ENCODE peak calls at places on chromosomes 1 and 21, in eight cellular contexts. One of them, this sample, is unnamed.

GRCh38 chr1:31414692-31415370 is 1.8 kb downstream of the SERINC2 start:
- DNase-seq in ELF-1: no peak
- DNase-seq in EH: peak
- DNase-seq in GM23338: no peak
- DNase-seq in stimulated activated naive CD8-positive, alpha-beta T cell treated with anti-CD3 and anti-CD28 coated beads, Interleukin-15, amount 100 ng/mL, for 72 hours: no peak
- DNase-seq in iris pigment epithelial cell: no peak
- DNase-seq in coronary artery: no peak
- DNase-seq in activated CD4-positive, alpha-beta T cell treated with anti-CD3 and anti-CD28 coated beads for 48 hours: no peak
- DNase-seq in this sample: no peak

GRCh38 chr21:34560021-34560420 is 48.0 kb upstream of the KCNE1 start:
- DNase-seq in ELF-1: no peak
- DNase-seq in EH: no peak
- DNase-seq in GM23338: no peak
- DNase-seq in stimulated activated naive CD8-positive, alpha-beta T cell treated with anti-CD3 and anti-CD28 coated beads, Interleukin-15, amount 100 ng/mL, for 72 hours: no peak
- DNase-seq in iris pigment epithelial cell: no peak
- DNase-seq in coronary artery: no peak
- DNase-seq in activated CD4-positive, alpha-beta T cell treated with anti-CD3 and anti-CD28 coated beads for 48 hours: no peak
- DNase-seq in this sample: no peak

GRCh38 chr1:47621483-47621882 is 183.6 kb downstream of the FOXD2 start:
- DNase-seq in ELF-1: no peak
- DNase-seq in EH: no peak
- DNase-seq in GM23338: no peak
- DNase-seq in stimulated activated naive CD8-positive, alpha-beta T cell treated with anti-CD3 and anti-CD28 coated beads, Interleukin-15, amount 100 ng/mL, for 72 hours: no peak
- DNase-seq in iris pigment epithelial cell: no peak
- DNase-seq in coronary artery: peak
- DNase-seq in activated CD4-positive, alpha-beta T cell treated with anti-CD3 and anti-CD28 coated beads for 48 hours: no peak
- DNase-seq in this sample: no peak

GRCh38 chr1:39407889-39408640 is 83.4 kb upstream of the BMP8A start:
- DNase-seq in ELF-1: no peak
- DNase-seq in EH: no peak
- DNase-seq in GM23338: peak
- DNase-seq in stimulated activated naive CD8-positive, alpha-beta T cell treated with anti-CD3 and anti-CD28 coated beads, Interleukin-15, amount 100 ng/mL, for 72 hours: no peak
- DNase-seq in iris pigment epithelial cell: no peak
- DNase-seq in coronary artery: no peak
- DNase-seq in activated CD4-positive, alpha-beta T cell treated with anti-CD3 and anti-CD28 coated beads for 48 hours: no peak
- DNase-seq in this sample: no peak

GRCh38 chr1:244383278-244383884 is 68.3 kb downstream of the ADSS2 start:
- DNase-seq in ELF-1: no peak
- DNase-seq in EH: no peak
- DNase-seq in GM23338: no peak
- DNase-seq in stimulated activated naive CD8-positive, alpha-beta T cell treated with anti-CD3 and anti-CD28 coated beads, Interleukin-15, amount 100 ng/mL, for 72 hours: no peak
- DNase-seq in iris pigment epithelial cell: no peak
- DNase-seq in coronary artery: no peak
- DNase-seq in activated CD4-positive, alpha-beta T cell treated with anti-CD3 and anti-CD28 coated beads for 48 hours: no peak
- DNase-seq in this sample: no peak

GRCh38 chr1:56432561-56432971 is 146.8 kb downstream of the PLPP3 start:
- DNase-seq in ELF-1: no peak
- DNase-seq in EH: no peak
- DNase-seq in GM23338: no peak
- DNase-seq in stimulated activated naive CD8-positive, alpha-beta T cell treated with anti-CD3 and anti-CD28 coated beads, Interleukin-15, amount 100 ng/mL, for 72 hours: no peak
- DNase-seq in iris pigment epithelial cell: no peak
- DNase-seq in coronary artery: no peak
- DNase-seq in activated CD4-positive, alpha-beta T cell treated with anti-CD3 and anti-CD28 coated beads for 48 hours: no peak
- DNase-seq in this sample: no peak

GRCh38 chr1:13512472-13512871 is 1.3 kb downstream of the LRRC38 start:
- DNase-seq in ELF-1: peak
- DNase-seq in EH: no peak
- DNase-seq in GM23338: peak
- DNase-seq in stimulated activated naive CD8-positive, alpha-beta T cell treated with anti-CD3 and anti-CD28 coated beads, Interleukin-15, amount 100 ng/mL, for 72 hours: no peak
- DNase-seq in iris pigment epithelial cell: no peak
- DNase-seq in coronary artery: no peak
- DNase-seq in activated CD4-positive, alpha-beta T cell treated with anti-CD3 and anti-CD28 coated beads for 48 hours: no peak
- DNase-seq in this sample: no peak

GRCh38 chr1:38072858-38073257 is 26.3 kb upstream of the POU3F1 start:
- DNase-seq in ELF-1: no peak
- DNase-seq in EH: no peak
- DNase-seq in GM23338: no peak
- DNase-seq in stimulated activated naive CD8-positive, alpha-beta T cell treated with anti-CD3 and anti-CD28 coated beads, Interleukin-15, amount 100 ng/mL, for 72 hours: no peak
- DNase-seq in iris pigment epithelial cell: no peak
- DNase-seq in coronary artery: no peak
- DNase-seq in activated CD4-positive, alpha-beta T cell treated with anti-CD3 and anti-CD28 coated beads for 48 hours: no peak
- DNase-seq in this sample: no peak

GRCh38 chr1:96075704-96076455 is 645.7 kb upstream of the PTBP2 start:
- DNase-seq in ELF-1: no peak
- DNase-seq in EH: no peak
- DNase-seq in GM23338: no peak
- DNase-seq in stimulated activated naive CD8-positive, alpha-beta T cell treated with anti-CD3 and anti-CD28 coated beads, Interleukin-15, amount 100 ng/mL, for 72 hours: no peak
- DNase-seq in iris pigment epithelial cell: no peak
- DNase-seq in coronary artery: no peak
- DNase-seq in activated CD4-positive, alpha-beta T cell treated with anti-CD3 and anti-CD28 coated beads for 48 hours: no peak
- DNase-seq in this sample: no peak

GRCh38 chr1:204738506-204738905 is 53.0 kb upstream of the LRRN2 start:
- DNase-seq in ELF-1: no peak
- DNase-seq in EH: no peak
- DNase-seq in GM23338: no peak
- DNase-seq in stimulated activated naive CD8-positive, alpha-beta T cell treated with anti-CD3 and anti-CD28 coated beads, Interleukin-15, amount 100 ng/mL, for 72 hours: no peak
- DNase-seq in iris pigment epithelial cell: no peak
- DNase-seq in coronary artery: no peak
- DNase-seq in activated CD4-positive, alpha-beta T cell treated with anti-CD3 and anti-CD28 coated beads for 48 hours: no peak
- DNase-seq in this sample: no peak

GRCh38 chr1:183687546-183688279 is 34.6 kb upstream of the APOBEC4 start:
- DNase-seq in ELF-1: no peak
- DNase-seq in EH: no peak
- DNase-seq in GM23338: no peak
- DNase-seq in stimulated activated naive CD8-positive, alpha-beta T cell treated with anti-CD3 and anti-CD28 coated beads, Interleukin-15, amount 100 ng/mL, for 72 hours: no peak
- DNase-seq in iris pigment epithelial cell: peak
- DNase-seq in coronary artery: no peak
- DNase-seq in activated CD4-positive, alpha-beta T cell treated with anti-CD3 and anti-CD28 coated beads for 48 hours: no peak
- DNase-seq in this sample: no peak

GRCh38 chr1:223259462-223259861 is 104.5 kb downstream of the SUSD4 start:
- DNase-seq in ELF-1: no peak
- DNase-seq in EH: no peak
- DNase-seq in GM23338: no peak
- DNase-seq in stimulated activated naive CD8-positive, alpha-beta T cell treated with anti-CD3 and anti-CD28 coated beads, Interleukin-15, amount 100 ng/mL, for 72 hours: no peak
- DNase-seq in iris pigment epithelial cell: no peak
- DNase-seq in coronary artery: peak
- DNase-seq in activated CD4-positive, alpha-beta T cell treated with anti-CD3 and anti-CD28 coated beads for 48 hours: no peak
- DNase-seq in this sample: no peak

GRCh38 chr1:2115008-2115921 is 65.1 kb downstream of the PRKCZ start:
- DNase-seq in ELF-1: no peak
- DNase-seq in EH: no peak
- DNase-seq in GM23338: no peak
- DNase-seq in stimulated activated naive CD8-positive, alpha-beta T cell treated with anti-CD3 and anti-CD28 coated beads, Interleukin-15, amount 100 ng/mL, for 72 hours: no peak
- DNase-seq in iris pigment epithelial cell: no peak
- DNase-seq in coronary artery: no peak
- DNase-seq in activated CD4-positive, alpha-beta T cell treated with anti-CD3 and anti-CD28 coated beads for 48 hours: no peak
- DNase-seq in this sample: no peak

GRCh38 chr1:166527752-166528151 is 311.5 kb upstream of the POGK start:
- DNase-seq in ELF-1: peak
- DNase-seq in EH: no peak
- DNase-seq in GM23338: peak
- DNase-seq in stimulated activated naive CD8-positive, alpha-beta T cell treated with anti-CD3 and anti-CD28 coated beads, Interleukin-15, amount 100 ng/mL, for 72 hours: no peak
- DNase-seq in iris pigment epithelial cell: no peak
- DNase-seq in coronary artery: no peak
- DNase-seq in activated CD4-positive, alpha-beta T cell treated with anti-CD3 and anti-CD28 coated beads for 48 hours: no peak
- DNase-seq in this sample: no peak

GRCh38 chr1:172206256-172206655 is 214.2 kb upstream of the C1orf105 start:
- DNase-seq in ELF-1: no peak
- DNase-seq in EH: no peak
- DNase-seq in GM23338: no peak
- DNase-seq in stimulated activated naive CD8-positive, alpha-beta T cell treated with anti-CD3 and anti-CD28 coated beads, Interleukin-15, amount 100 ng/mL, for 72 hours: no peak
- DNase-seq in iris pigment epithelial cell: no peak
- DNase-seq in coronary artery: no peak
- DNase-seq in activated CD4-positive, alpha-beta T cell treated with anti-CD3 and anti-CD28 coated beads for 48 hours: no peak
- DNase-seq in this sample: no peak

GRCh38 chr1:101723415-101723814 is 273.3 kb downstream of the OLFM3 start:
- DNase-seq in ELF-1: no peak
- DNase-seq in EH: no peak
- DNase-seq in GM23338: no peak
- DNase-seq in stimulated activated naive CD8-positive, alpha-beta T cell treated with anti-CD3 and anti-CD28 coated beads, Interleukin-15, amount 100 ng/mL, for 72 hours: no peak
- DNase-seq in iris pigment epithelial cell: no peak
- DNase-seq in coronary artery: no peak
- DNase-seq in activated CD4-positive, alpha-beta T cell treated with anti-CD3 and anti-CD28 coated beads for 48 hours: no peak
- DNase-seq in this sample: no peak

GRCh38 chr21:30102881-30103280 is 63.7 kb downstream of the CLDN17 start:
- DNase-seq in ELF-1: no peak
- DNase-seq in EH: no peak
- DNase-seq in GM23338: no peak
- DNase-seq in stimulated activated naive CD8-positive, alpha-beta T cell treated with anti-CD3 and anti-CD28 coated beads, Interleukin-15, amount 100 ng/mL, for 72 hours: no peak
- DNase-seq in iris pigment epithelial cell: no peak
- DNase-seq in coronary artery: no peak
- DNase-seq in activated CD4-positive, alpha-beta T cell treated with anti-CD3 and anti-CD28 coated beads for 48 hours: no peak
- DNase-seq in this sample: no peak

GRCh38 chr1:52403566-52404115 is 582 bp downstream of the ORC1 start:
- DNase-seq in ELF-1: peak
- DNase-seq in EH: peak
- DNase-seq in GM23338: peak
- DNase-seq in stimulated activated naive CD8-positive, alpha-beta T cell treated with anti-CD3 and anti-CD28 coated beads, Interleukin-15, amount 100 ng/mL, for 72 hours: peak
- DNase-seq in iris pigment epithelial cell: peak
- DNase-seq in coronary artery: no peak
- DNase-seq in activated CD4-positive, alpha-beta T cell treated with anti-CD3 and anti-CD28 coated beads for 48 hours: peak
- DNase-seq in this sample: peak

GRCh38 chr1:47491341-47491753 is 53.5 kb downstream of the FOXD2 start:
- DNase-seq in ELF-1: peak
- DNase-seq in EH: no peak
- DNase-seq in GM23338: peak
- DNase-seq in stimulated activated naive CD8-positive, alpha-beta T cell treated with anti-CD3 and anti-CD28 coated beads, Interleukin-15, amount 100 ng/mL, for 72 hours: no peak
- DNase-seq in iris pigment epithelial cell: no peak
- DNase-seq in coronary artery: no peak
- DNase-seq in activated CD4-positive, alpha-beta T cell treated with anti-CD3 and anti-CD28 coated beads for 48 hours: no peak
- DNase-seq in this sample: no peak

This sample was measured in stimulated activated naive CD4-positive, alpha-beta T cell.